ENCODE peak calls at places on chromosomes 3 and 15, in six cellular contexts. One of them, this sample, is unnamed.

GRCh38 chr3:24168977-24169376 is 223.9 kb downstream of the NR1D2 start:
- DNase-seq in IMR-90: no peak
- DNase-seq in brain microvascular endothelial cell: no peak
- DNase-seq in heart left ventricle: no peak
- DNase-seq in thoracic aorta: no peak
- DNase-seq in psoas muscle: no peak
- DNase-seq in this sample: no peak

GRCh38 chr3:29764059-29764458 is 483.2 kb downstream of the RBMS3 start:
- DNase-seq in IMR-90: peak; percentile 83
- DNase-seq in brain microvascular endothelial cell: peak; percentile 84
- DNase-seq in heart left ventricle: no peak
- DNase-seq in thoracic aorta: no peak
- DNase-seq in psoas muscle: no peak
- DNase-seq in this sample: no peak

GRCh38 chr3:160564205-160564922 is 1.0 kb downstream of the KPNA4 start:
- DNase-seq in IMR-90: no peak
- DNase-seq in brain microvascular endothelial cell: no peak
- DNase-seq in heart left ventricle: peak; percentile 25
- DNase-seq in thoracic aorta: no peak
- DNase-seq in psoas muscle: no peak
- DNase-seq in this sample: peak; percentile 80

GRCh38 chr3:16824085-16824696 is 60.6 kb upstream of the PLCL2 start:
- DNase-seq in IMR-90: no peak
- DNase-seq in brain microvascular endothelial cell: no peak
- DNase-seq in heart left ventricle: no peak
- DNase-seq in thoracic aorta: no peak
- DNase-seq in psoas muscle: no peak
- DNase-seq in this sample: no peak

GRCh38 chr15:66291816-66292215 is 1.6 kb upstream of the DIS3L start:
- DNase-seq in IMR-90: peak; percentile 51
- DNase-seq in brain microvascular endothelial cell: no peak
- DNase-seq in heart left ventricle: no peak
- DNase-seq in thoracic aorta: no peak
- DNase-seq in psoas muscle: no peak
- DNase-seq in this sample: no peak

GRCh38 chr15:25345943-25346342 is 92.9 kb downstream of the UBE3A start:
- DNase-seq in IMR-90: peak; percentile 4
- DNase-seq in brain microvascular endothelial cell: peak; percentile 11
- DNase-seq in heart left ventricle: peak; percentile 66
- DNase-seq in thoracic aorta: peak; percentile 7
- DNase-seq in psoas muscle: peak; percentile 44
- DNase-seq in this sample: no peak

GRCh38 chr3:55189359-55189801 is 261.5 kb upstream of the LRTM1 start:
- DNase-seq in IMR-90: peak; percentile 78
- DNase-seq in brain microvascular endothelial cell: peak; percentile 70
- DNase-seq in heart left ventricle: no peak
- DNase-seq in thoracic aorta: no peak
- DNase-seq in psoas muscle: no peak
- DNase-seq in this sample: no peak

GRCh38 chr3:64343692-64344440 is 118.6 kb upstream of the PRICKLE2 start:
- DNase-seq in IMR-90: peak; percentile 75
- DNase-seq in brain microvascular endothelial cell: peak; percentile 68
- DNase-seq in heart left ventricle: no peak
- DNase-seq in thoracic aorta: no peak
- DNase-seq in psoas muscle: no peak
- DNase-seq in this sample: no peak

GRCh38 chr3:110526732-110527727 is 544.6 kb upstream of the NECTIN3 start:
- DNase-seq in IMR-90: peak; percentile 95
- DNase-seq in brain microvascular endothelial cell: peak; percentile 94
- DNase-seq in heart left ventricle: no peak
- DNase-seq in thoracic aorta: no peak
- DNase-seq in psoas muscle: no peak
- DNase-seq in this sample: no peak

GRCh38 chr15:92896543-92896942 is 3.6 kb upstream of the CHD2 start:
- DNase-seq in IMR-90: no peak
- DNase-seq in brain microvascular endothelial cell: no peak
- DNase-seq in heart left ventricle: no peak
- DNase-seq in thoracic aorta: no peak
- DNase-seq in psoas muscle: no peak
- DNase-seq in this sample: no peak

GRCh38 chr15:89052474-89052873 is 35.8 kb upstream of the ABHD2 start:
- DNase-seq in IMR-90: peak; percentile 97
- DNase-seq in brain microvascular endothelial cell: peak; percentile 95
- DNase-seq in heart left ventricle: no peak
- DNase-seq in thoracic aorta: no peak
- DNase-seq in psoas muscle: no peak
- DNase-seq in this sample: no peak

GRCh38 chr15:59528965-59529402 is 82.6 kb upstream of the GCNT3 start:
- DNase-seq in IMR-90: peak; percentile 81
- DNase-seq in brain microvascular endothelial cell: peak; percentile 87
- DNase-seq in heart left ventricle: peak; percentile 79
- DNase-seq in thoracic aorta: peak; percentile 67
- DNase-seq in psoas muscle: peak; percentile 64
- DNase-seq in this sample: peak; percentile 84

GRCh38 chr15:92355307-92355706 is 38.4 kb upstream of the ST8SIA2 start:
- DNase-seq in IMR-90: no peak
- DNase-seq in brain microvascular endothelial cell: no peak
- DNase-seq in heart left ventricle: no peak
- DNase-seq in thoracic aorta: no peak
- DNase-seq in psoas muscle: no peak
- DNase-seq in this sample: no peak

GRCh38 chr15:56168394-56168793 is 75.3 kb downstream of the RFX7 start:
- DNase-seq in IMR-90: peak; percentile 35
- DNase-seq in brain microvascular endothelial cell: peak; percentile 29
- DNase-seq in heart left ventricle: no peak
- DNase-seq in thoracic aorta: no peak
- DNase-seq in psoas muscle: no peak
- DNase-seq in this sample: no peak

GRCh38 chr3:149963485-149963884 is 7.2 kb downstream of the PFN2 start:
- DNase-seq in IMR-90: no peak
- DNase-seq in brain microvascular endothelial cell: no peak
- DNase-seq in heart left ventricle: no peak
- DNase-seq in thoracic aorta: no peak
- DNase-seq in psoas muscle: no peak
- DNase-seq in this sample: no peak

GRCh38 chr15:51718199-51718598 is 19.3 kb downstream of the LYSMD2 start:
- DNase-seq in IMR-90: no peak
- DNase-seq in brain microvascular endothelial cell: no peak
- DNase-seq in heart left ventricle: no peak
- DNase-seq in thoracic aorta: no peak
- DNase-seq in psoas muscle: no peak
- DNase-seq in this sample: no peak

GRCh38 chr3:27632431-27633223 is 89.5 kb downstream of the EOMES start:
- DNase-seq in IMR-90: peak; percentile 55
- DNase-seq in brain microvascular endothelial cell: peak; percentile 33
- DNase-seq in heart left ventricle: peak; percentile 50
- DNase-seq in thoracic aorta: no peak
- DNase-seq in psoas muscle: peak; percentile 48
- DNase-seq in this sample: peak; percentile 81

GRCh38 chr3:125375950-125376679 is 990 bp upstream of the ZNF148 start:
- DNase-seq in IMR-90: peak; percentile 62
- DNase-seq in brain microvascular endothelial cell: no peak
- DNase-seq in heart left ventricle: no peak
- DNase-seq in thoracic aorta: no peak
- DNase-seq in psoas muscle: no peak
- DNase-seq in this sample: no peak

GRCh38 chr3:37321260-37321852 is 147.0 kb upstream of the LRRFIP2 start:
- DNase-seq in IMR-90: no peak
- DNase-seq in brain microvascular endothelial cell: no peak
- DNase-seq in heart left ventricle: no peak
- DNase-seq in thoracic aorta: no peak
- DNase-seq in psoas muscle: no peak
- DNase-seq in this sample: no peak
- H3K4me3 ChIP-seq in IMR-90: no peak overlapping the region
- H3K4me3 ChIP-seq in brain microvascular endothelial cell: no peak overlapping the region
- H3K4me3 ChIP-seq in heart left ventricle: peak overlapping the region; percentile 23
- H3K4me3 ChIP-seq in thoracic aorta: peak overlapping the region; percentile 44
- H3K4me3 ChIP-seq in psoas muscle: no peak overlapping the region
- H3K4me3 ChIP-seq in this sample: no peak overlapping the region

GRCh38 chr3:120440001-120440703 is 10.6 kb downstream of the FSTL1 start:
- DNase-seq in IMR-90: peak; percentile 58
- DNase-seq in brain microvascular endothelial cell: no peak
- DNase-seq in heart left ventricle: no peak
- DNase-seq in thoracic aorta: no peak
- DNase-seq in psoas muscle: peak; percentile 22
- DNase-seq in this sample: no peak

GRCh38 chr3:120440762-120441161 is 10.0 kb downstream of the FSTL1 start:
- DNase-seq in IMR-90: no peak
- DNase-seq in brain microvascular endothelial cell: no peak
- DNase-seq in heart left ventricle: no peak
- DNase-seq in thoracic aorta: no peak
- DNase-seq in psoas muscle: no peak
- DNase-seq in this sample: no peak

GRCh38 chr3:120445654-120446053 is 5.1 kb downstream of the FSTL1 start:
- DNase-seq in IMR-90: no peak
- DNase-seq in brain microvascular endothelial cell: no peak
- DNase-seq in heart left ventricle: no peak
- DNase-seq in thoracic aorta: no peak
- DNase-seq in psoas muscle: no peak
- DNase-seq in this sample: no peak

GRCh38 chr3:120441776-120442175 is 9.0 kb downstream of the FSTL1 start:
- DNase-seq in IMR-90: no peak
- DNase-seq in brain microvascular endothelial cell: no peak
- DNase-seq in heart left ventricle: no peak
- DNase-seq in thoracic aorta: no peak
- DNase-seq in psoas muscle: no peak
- DNase-seq in this sample: no peak

GRCh38 chr3:120442975-120443517 is 7.7 kb downstream of the FSTL1 start:
- DNase-seq in IMR-90: no peak
- DNase-seq in brain microvascular endothelial cell: no peak
- DNase-seq in heart left ventricle: no peak
- DNase-seq in thoracic aorta: no peak
- DNase-seq in psoas muscle: no peak
- DNase-seq in this sample: no peak
- TF ChIP-seq CTCF in IMR-90: peak; percentile 10
- TF ChIP-seq CTCF in brain microvascular endothelial cell: peak; percentile 66
- TF ChIP-seq CTCF in heart left ventricle: no peak
- TF ChIP-seq CTCF in thoracic aorta: peak; percentile 11
- TF ChIP-seq CTCF in psoas muscle: no peak
- TF ChIP-seq CTCF in this sample: no peak

GRCh38 chr3:102488316-102488715 is 53.5 kb downstream of the ZPLD1 start:
- DNase-seq in IMR-90: no peak
- DNase-seq in brain microvascular endothelial cell: no peak
- DNase-seq in heart left ventricle: no peak
- DNase-seq in thoracic aorta: no peak
- DNase-seq in psoas muscle: no peak
- DNase-seq in this sample: no peak
- H3K36me3 ChIP-seq in IMR-90: no peaks in the 10 kb centered on the region
- H3K36me3 ChIP-seq in brain microvascular endothelial cell: no peaks in the 10 kb centered on the region
- H3K36me3 ChIP-seq in heart left ventricle: no peaks in the 10 kb centered on the region
- H3K36me3 ChIP-seq in thoracic aorta: no peaks in the 10 kb centered on the region
- H3K36me3 ChIP-seq in psoas muscle: no peaks in the 10 kb centered on the region
- H3K36me3 ChIP-seq in this sample: no peaks in the 10 kb centered on the region

GRCh38 chr3:14483286-14483685 is 56.9 kb downstream of the GRIP2 start:
- DNase-seq in IMR-90: no peak
- DNase-seq in brain microvascular endothelial cell: no peak
- DNase-seq in heart left ventricle: no peak
- DNase-seq in thoracic aorta: no peak
- DNase-seq in psoas muscle: no peak
- DNase-seq in this sample: peak; percentile 24

GRCh38 chr3:14485981-14486380 is 54.2 kb downstream of the GRIP2 start:
- DNase-seq in IMR-90: no peak
- DNase-seq in brain microvascular endothelial cell: no peak
- DNase-seq in heart left ventricle: no peak
- DNase-seq in thoracic aorta: no peak
- DNase-seq in psoas muscle: no peak
- DNase-seq in this sample: peak; percentile 57

GRCh38 chr3:14486460-14486859 is 53.7 kb downstream of the GRIP2 start:
- DNase-seq in IMR-90: no peak
- DNase-seq in brain microvascular endothelial cell: no peak
- DNase-seq in heart left ventricle: no peak
- DNase-seq in thoracic aorta: no peak
- DNase-seq in psoas muscle: no peak
- DNase-seq in this sample: peak; percentile 24

GRCh38 chr3:14487086-14487485 is 53.1 kb downstream of the GRIP2 start:
- DNase-seq in IMR-90: no peak
- DNase-seq in brain microvascular endothelial cell: no peak
- DNase-seq in heart left ventricle: no peak
- DNase-seq in thoracic aorta: no peak
- DNase-seq in psoas muscle: no peak
- DNase-seq in this sample: peak; percentile 29

GRCh38 chr3:14484741-14485140 is 55.4 kb downstream of the GRIP2 start:
- DNase-seq in IMR-90: no peak
- DNase-seq in brain microvascular endothelial cell: no peak
- DNase-seq in heart left ventricle: no peak
- DNase-seq in thoracic aorta: no peak
- DNase-seq in psoas muscle: no peak
- DNase-seq in this sample: peak; percentile 32
- H3K4me3 ChIP-seq in IMR-90: no peak overlapping the region
- H3K4me3 ChIP-seq in brain microvascular endothelial cell: no peak overlapping the region
- H3K4me3 ChIP-seq in heart left ventricle: no peak overlapping the region
- H3K4me3 ChIP-seq in thoracic aorta: no peak overlapping the region
- H3K4me3 ChIP-seq in psoas muscle: no peak overlapping the region
- H3K4me3 ChIP-seq in this sample: no peak overlapping the region

GRCh38 chr3:59326246-59327024 is 276.6 kb upstream of the CFAP20DC start:
- DNase-seq in IMR-90: no peak
- DNase-seq in brain microvascular endothelial cell: no peak
- DNase-seq in heart left ventricle: no peak
- DNase-seq in thoracic aorta: no peak
- DNase-seq in psoas muscle: no peak
- DNase-seq in this sample: no peak
- TF ChIP-seq CTCF in IMR-90: no peak
- TF ChIP-seq CTCF in brain microvascular endothelial cell: peak; percentile 57
- TF ChIP-seq CTCF in heart left ventricle: no peak
- TF ChIP-seq CTCF in thoracic aorta: no peak
- TF ChIP-seq CTCF in psoas muscle: no peak
- TF ChIP-seq CTCF in this sample: no peak

DNA sequence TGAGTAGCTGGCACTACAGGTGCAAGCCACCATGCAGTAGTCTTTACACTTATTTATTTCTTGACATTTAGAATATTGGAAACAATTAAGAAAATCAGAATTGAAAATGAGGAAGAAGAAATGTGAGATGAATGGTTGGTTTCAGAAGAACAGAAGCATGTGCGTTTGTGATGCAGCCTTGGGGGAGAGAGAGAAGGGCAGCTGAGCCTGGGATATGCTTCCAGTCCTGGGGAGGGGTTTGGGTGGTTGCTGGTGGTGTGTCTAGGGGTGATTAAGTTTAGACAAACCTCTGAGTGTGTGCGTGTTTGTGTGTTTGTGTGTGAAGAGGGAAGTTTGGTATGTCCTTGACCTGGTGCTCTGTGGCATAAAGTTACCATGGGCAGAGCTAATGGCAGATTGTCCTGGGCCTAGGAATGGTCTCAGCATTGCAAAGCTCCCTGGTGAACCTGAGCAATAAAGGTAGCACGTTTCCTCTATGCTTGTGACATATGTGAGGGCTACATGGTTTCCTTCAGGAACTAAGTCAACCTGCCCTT is 35.6 kb downstream of the CTSH start:
- DNase-seq in IMR-90: no peak
- DNase-seq in brain microvascular endothelial cell: no peak
- DNase-seq in heart left ventricle: no peak
- DNase-seq in thoracic aorta: no peak
- DNase-seq in psoas muscle: no peak
- DNase-seq in this sample: no peak
- H3K36me3 ChIP-seq in IMR-90: peaks cover 57% of the 10 kb centered on the region
- H3K36me3 ChIP-seq in brain microvascular endothelial cell: peaks cover 59% of the 10 kb centered on the region
- H3K36me3 ChIP-seq in heart left ventricle: no peaks in the 10 kb centered on the region
- H3K36me3 ChIP-seq in thoracic aorta: peaks cover 25% of the 10 kb centered on the region
- H3K36me3 ChIP-seq in psoas muscle: peaks cover 94% of the 10 kb centered on the region
- H3K36me3 ChIP-seq in this sample: peaks cover 42% of the 10 kb centered on the region

GRCh38 chr15:45134682-45135604 is 5.1 kb downstream of the DUOX1 start:
- DNase-seq in IMR-90: no peak
- DNase-seq in brain microvascular endothelial cell: no peak
- DNase-seq in heart left ventricle: no peak
- DNase-seq in thoracic aorta: no peak
- DNase-seq in psoas muscle: no peak
- DNase-seq in this sample: no peak
- H3K4me3 ChIP-seq in IMR-90: no peak overlapping the region
- H3K4me3 ChIP-seq in brain microvascular endothelial cell: no peak overlapping the region
- H3K4me3 ChIP-seq in heart left ventricle: no peak overlapping the region
- H3K4me3 ChIP-seq in thoracic aorta: peak overlapping the region; percentile 51
- H3K4me3 ChIP-seq in psoas muscle: peak overlapping the region; percentile 43
- H3K4me3 ChIP-seq in this sample: peak overlapping the region; percentile 25

This sample was measured in kidney.